ENCODE peak calls at places on chromosome 3, in ten cellular contexts. O is Daoy; H is left ventricle myocardium inferior; Z is NCI-H1417 treated with DMSO at 0.1 percent for 48 hours; U is left cardiac atrium; F is NCI-H82; D is stimulated activated naive CD8-positive, alpha-beta T cell treated with anti-CD3 and anti-CD28 coated beads, Interleukin-15, amount 100 ng/mL, for 72 hours; M is GM19239; G is activated T-cell treated with anti-CD3 and anti-CD28 coated beads for 1 hour; Y is stomach. L is an unnamed sample.

GRCh38 chr3:106120334-106120733 is 251.5 kb upstream of the CBLB start:
- DNase-seq in O (peak), H (no peak), Z (no peak), U (no peak), F (no peak), D (no peak), M (no peak), G (no peak), Y (no peak), L (no peak)

GRCh38 chr3:139127101-139127500 is 82.4 kb upstream of the PRR23C start:
- DNase-seq in O (peak), H (no peak), Z (no peak), U (no peak), F (no peak), D (no peak), M (no peak), G (no peak), Y (no peak), L (no peak)

GRCh38 chr3:141266797-141267555 is 35.4 kb downstream of the PXYLP1 start:
- DNase-seq in O (no peak), H (no peak), Z (no peak), U (no peak), F (no peak), D (peak), M (peak), G (peak), Y (no peak), L (no peak)

GRCh38 chr3:169594402-169594801 is 69.1 kb downstream of the MECOM start:
- DNase-seq in O (no peak), H (no peak), Z (no peak), U (no peak), F (no peak), D (no peak), M (no peak), G (no peak), Y (no peak), L (no peak)

GRCh38 chr3:105730973-105731372 is 137.8 kb downstream of the CBLB start:
- DNase-seq in O (no peak), H (no peak), Z (no peak), U (no peak), F (no peak), D (no peak), M (no peak), G (no peak), Y (no peak), L (no peak)

GRCh38 chr3:56928379-56929068 is 126.8 kb upstream of the ARHGEF3 start:
- DNase-seq in O (peak), H (no peak), Z (no peak), U (no peak), F (peak), D (no peak), M (no peak), G (no peak), Y (no peak), L (no peak)

GRCh38 chr3:179021119-179021903 is 50.3 kb downstream of the ZMAT3 start:
- DNase-seq in O (no peak), H (no peak), Z (no peak), U (no peak), F (no peak), D (no peak), M (no peak), G (no peak), Y (no peak), L (no peak)

GRCh38 chr3:194114123-194114522 is 21.8 kb upstream of the HES1 start:
- DNase-seq in O (no peak), H (no peak), Z (no peak), U (no peak), F (no peak), D (no peak), M (no peak), G (no peak), Y (no peak), L (no peak)

GRCh38 chr3:62567097-62568021 is 194.0 kb upstream of the FEZF2 start:
- DNase-seq in O (peak), H (no peak), Z (no peak), U (peak), F (no peak), D (no peak), M (no peak), G (no peak), Y (no peak), L (no peak)

GRCh38 chr3:139586420-139587017 is 47.0 kb upstream of the RBP1 start:
- DNase-seq in O (no peak), H (no peak), Z (no peak), U (no peak), F (no peak), D (no peak), M (peak), G (no peak), Y (no peak), L (no peak)

GRCh38 chr3:120448707-120449650 is 1.8 kb downstream of the FSTL1 start:
- DNase-seq in O (peak), H (no peak), Z (no peak), U (peak), F (no peak), D (no peak), M (no peak), G (no peak), Y (no peak), L (no peak)

GRCh38 chr3:188124184-188124583 is 29.8 kb upstream of the LPP start:
- DNase-seq in O (no peak), H (no peak), Z (no peak), U (no peak), F (no peak), D (no peak), M (no peak), G (no peak), Y (no peak), L (no peak)

L was measured in T-helper 9 cell.